ENCODE peak calls at places on chromosomes 4 and X, in five cellular contexts. C, X, O, F and Y are unnamed samples.

GRCh38 chr4:138308421-138308820 is 66.3 kb upstream of the SLC7A11 start:
- DNase-seq in C (no peak), X (peak), O (no peak), F (no peak), Y (no peak)

GRCh38 chr4:72286185-72286584 is 254.4 kb downstream of the NPFFR2 start:
- DNase-seq in C (no peak), F (no peak), X (peak), O (no peak), Y (peak)

GRCh38 chr4:185520119-185520518 is 15.2 kb downstream of the PDLIM3 start:
- DNase-seq in O (no peak), C (no peak), F (no peak), X (peak), Y (no peak)

GRCh38 chr4:54661686-54662085 is 3.9 kb downstream of the KIT start:
- DNase-seq in C (no peak), X (peak), O (no peak), F (no peak), Y (no peak)

GRCh38 chr4:40347472-40347871 is 12.3 kb downstream of the CHRNA9 start:
- DNase-seq in F (no peak), O (no peak), C (no peak), X (no peak), Y (no peak)

GRCh38 chr4:96916731-96917130 is 1076.8 kb downstream of the PDHA2 start:
- DNase-seq in O (no peak), F (no peak), X (no peak), C (no peak), Y (no peak)

GRCh38 chr4:139593091-139593564 is 37.1 kb upstream of the SETD7 start:
- DNase-seq in X (no peak), C (no peak), O (no peak), F (no peak), Y (no peak)

GRCh38 chrX:41142130-41142529 is 56.9 kb downstream of the USP9X start:
- DNase-seq in O (no peak), X (no peak), F (no peak), C (no peak), Y (no peak)

GRCh38 chrX:112025753-112026152 is 56.8 kb downstream of the TRPC5 start:
- DNase-seq in O (no peak), X (no peak), F (no peak), C (no peak), Y (no peak)